ENCODE peak calls at places on chromosomes 4 and X, in four cellular contexts. U is WTC11, F is HepG2, H is K562. A is an unnamed sample.

GRCh38 chr4:22942920-22943559 is 250.3 kb downstream of the GBA3 start:
- DNase-seq in U (no peak), F (no peak), H (no peak), A (no peak)

GRCh38 chr4:77911091-77911490 is 48.5 kb downstream of the MRPL1 start:
- DNase-seq in U (no peak), F (no peak), H (no peak), A (no peak)

GRCh38 chr4:180462116-180462515 is 1781.1 kb upstream of the TENM3 start:
- DNase-seq in U (no peak), F (no peak), H (no peak), A (no peak)

GRCh38 chrX:28946846-28947245 is 359.6 kb downstream of the IL1RAPL1 start:
- DNase-seq in U (no peak), F (no peak), H (no peak), A (no peak)

GRCh38 chr4:143626134-143626859 is 74.2 kb downstream of the FREM3 start:
- DNase-seq in U (no peak), F (no peak), H (no peak), A (no peak)

GRCh38 chr4:112938461-112939058 is 110.9 kb upstream of the ANK2 start:
- DNase-seq in U (no peak), F (peak), H (peak), A (peak)

GRCh38 chrX:83934220-83934619 is 73.3 kb downstream of the CYLC1 start:
- DNase-seq in U (no peak), F (no peak), H (no peak), A (no peak)

GRCh38 chrX:129650183-129650689 is 4.5 kb downstream of the APLN start:
- DNase-seq in U (no peak), F (no peak), H (no peak), A (no peak)

GRCh38 chrX:33133320-33133719 is 78.0 kb downstream of the DMD start:
- DNase-seq in U (no peak), F (no peak), H (no peak), A (no peak)

GRCh38 chrX:85499400-85499799 is 119.9 kb upstream of the POF1B start:
- DNase-seq in U (no peak), F (no peak), H (no peak), A (no peak)
- TF ChIP-seq HMGXB4 in U (no peak), F (no peak), H (no peak), A (no peak)

GRCh38 chr4:35253331-35253730 is 991.0 kb downstream of the ARAP2 start:
- DNase-seq in U (no peak), F (no peak), H (no peak), A (no peak)

GRCh38 chr4:35252866-35253265 is 991.4 kb downstream of the ARAP2 start:
- DNase-seq in U (no peak), F (no peak), H (no peak), A (no peak)

GRCh38 chr4:35247047-35247446 is 997.3 kb downstream of the ARAP2 start:
- DNase-seq in U (no peak), F (no peak), H (no peak), A (no peak)

GRCh38 chr4:35252071-35252470 is 992.2 kb downstream of the ARAP2 start:
- DNase-seq in U (no peak), F (no peak), H (no peak), A (no peak)

GRCh38 chr4:35250771-35251170 is 993.5 kb downstream of the ARAP2 start:
- DNase-seq in U (no peak), F (no peak), H (no peak), A (no peak)
- TF ChIP-seq HMGXB4 in U (no peak), F (no peak), H (no peak), A (no peak)

DNA sequence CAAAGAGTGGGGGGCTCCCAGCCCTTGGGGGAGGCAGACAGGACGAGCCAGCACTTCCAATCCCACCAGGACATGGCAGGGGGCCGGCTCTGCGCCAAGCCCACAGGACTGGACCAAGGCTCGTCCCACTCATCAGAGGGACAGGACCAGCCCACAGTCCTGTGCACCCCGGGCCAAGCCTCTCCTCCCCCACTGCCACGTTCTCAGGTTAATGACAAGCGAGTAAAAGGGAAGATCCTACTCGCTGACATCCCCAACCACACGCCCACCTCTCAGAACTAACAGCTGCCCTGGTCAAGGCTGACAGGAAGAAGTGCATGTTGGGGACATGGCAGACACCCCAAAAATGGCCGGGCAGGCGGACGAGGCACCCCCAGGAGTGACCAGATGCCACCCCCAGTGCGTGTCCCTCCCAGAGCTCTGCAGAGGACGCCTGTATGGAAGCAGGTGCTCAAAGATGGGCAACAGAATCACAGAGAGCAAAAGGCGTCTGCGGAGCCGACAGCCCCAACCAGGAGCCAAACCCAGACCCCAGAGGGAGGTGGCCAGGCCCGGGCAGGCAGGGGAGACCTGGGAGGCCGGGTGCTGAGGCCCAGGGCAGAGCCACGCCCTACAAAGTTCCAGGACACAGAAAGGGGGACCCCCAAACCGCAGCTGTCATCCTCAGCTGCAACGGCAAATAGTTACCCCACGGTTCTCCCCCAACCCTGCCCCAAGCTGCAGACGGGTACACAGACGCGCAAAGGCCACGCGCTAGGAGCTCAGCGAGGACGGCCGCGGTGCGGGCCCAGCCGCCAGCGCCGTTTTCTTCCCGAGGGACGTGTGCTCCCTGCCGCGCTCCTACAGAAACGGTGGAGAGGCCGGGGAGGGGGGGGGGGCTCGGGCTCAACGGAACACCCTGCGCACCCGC is 1.8 kb downstream of the CTBP1 start:
- DNase-seq in U (peak), F (no peak), H (peak), A (no peak)
- TF ChIP-seq HMGXB4 in U (no peak), F (no peak), H (no peak), A (no peak)

GRCh38 chr4:7968262-7968896 is 28.7 kb upstream of the AFAP1 start:
- DNase-seq in U (no peak), F (no peak), H (no peak), A (no peak)

GRCh38 chr4:7971159-7971631 is 31.5 kb upstream of the AFAP1 start:
- DNase-seq in U (no peak), F (no peak), H (no peak), A (no peak)

GRCh38 chr4:7967501-7968261 is 28.0 kb upstream of the AFAP1 start:
- DNase-seq in U (no peak), F (no peak), H (no peak), A (no peak)

GRCh38 chr4:7971881-7972500 is 32.3 kb upstream of the AFAP1 start:
- DNase-seq in U (no peak), F (peak), H (no peak), A (no peak)

DNA sequence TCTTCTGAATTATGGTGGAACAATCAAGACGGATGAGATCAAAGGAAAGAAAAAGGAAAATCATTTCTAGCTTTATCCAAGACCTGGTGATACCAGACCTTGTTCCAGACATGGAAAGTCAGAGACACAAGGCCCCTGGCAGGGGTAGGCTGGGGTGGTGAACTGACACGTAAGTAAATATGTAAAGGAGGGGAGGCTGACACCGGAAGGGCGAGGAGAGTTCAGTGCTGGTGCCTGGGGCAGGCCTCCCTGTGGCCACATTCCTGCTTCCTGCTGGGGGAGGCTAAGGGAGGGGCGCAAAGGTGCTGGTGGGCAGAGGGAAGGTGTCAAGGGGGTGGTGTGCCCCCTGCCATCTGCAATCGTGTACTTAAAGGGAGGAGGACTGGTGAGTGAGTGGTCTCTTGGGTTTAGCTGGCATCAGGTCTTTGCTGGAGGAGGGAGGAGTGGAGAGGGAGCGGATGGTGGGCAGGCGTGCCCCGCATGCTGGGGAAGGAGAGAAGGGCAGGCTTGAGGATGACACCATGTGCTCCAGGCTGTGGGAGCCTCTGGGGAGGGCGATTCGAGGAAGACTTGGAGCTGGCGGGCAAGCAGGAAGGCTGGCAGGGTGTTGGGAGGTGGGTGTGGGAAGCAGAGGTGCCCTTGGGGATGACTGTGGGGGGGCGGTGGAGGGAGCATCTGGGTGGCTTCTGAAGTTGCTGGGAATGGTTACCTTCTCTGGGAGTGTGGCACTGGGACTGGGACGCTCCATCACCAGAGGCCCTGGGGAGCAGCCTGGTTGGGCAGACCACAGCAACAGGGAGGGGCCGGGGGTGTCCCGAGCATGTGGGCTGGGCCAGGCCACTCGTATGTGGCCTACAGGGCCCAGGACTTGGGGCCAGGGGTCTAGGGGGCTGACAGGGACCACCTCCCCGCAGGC is 30.6 kb upstream of the AFAP1 start:
- DNase-seq in U (no peak), F (peak), H (no peak), A (no peak)
- TF ChIP-seq HMGXB4 in U (no peak), F (no peak), H (no peak), A (no peak)

DNA sequence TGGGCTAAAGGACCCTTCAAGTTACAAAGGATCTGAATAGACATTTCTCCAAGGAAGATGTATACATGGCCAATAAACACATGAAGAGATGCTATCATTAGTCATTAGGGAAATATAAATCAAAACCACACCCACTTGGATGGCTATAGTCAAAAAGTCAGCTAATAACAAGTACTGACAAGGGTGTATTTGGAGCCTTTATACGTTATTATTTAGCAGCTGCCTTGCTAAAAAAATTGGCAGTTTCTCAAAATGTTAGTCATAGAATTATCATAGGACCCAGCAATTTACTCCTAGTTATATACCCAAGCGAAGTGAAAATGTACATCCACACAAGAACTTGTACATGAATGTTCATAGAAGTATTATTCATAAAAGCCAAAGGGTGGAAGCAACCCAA is 112.7 kb upstream of the DUSP21 start:
- DNase-seq in U (no peak), F (no peak), H (no peak), A (no peak)
- TF ChIP-seq HMGXB4 in U (no peak), F (no peak), H (no peak), A (no peak)

DNA sequence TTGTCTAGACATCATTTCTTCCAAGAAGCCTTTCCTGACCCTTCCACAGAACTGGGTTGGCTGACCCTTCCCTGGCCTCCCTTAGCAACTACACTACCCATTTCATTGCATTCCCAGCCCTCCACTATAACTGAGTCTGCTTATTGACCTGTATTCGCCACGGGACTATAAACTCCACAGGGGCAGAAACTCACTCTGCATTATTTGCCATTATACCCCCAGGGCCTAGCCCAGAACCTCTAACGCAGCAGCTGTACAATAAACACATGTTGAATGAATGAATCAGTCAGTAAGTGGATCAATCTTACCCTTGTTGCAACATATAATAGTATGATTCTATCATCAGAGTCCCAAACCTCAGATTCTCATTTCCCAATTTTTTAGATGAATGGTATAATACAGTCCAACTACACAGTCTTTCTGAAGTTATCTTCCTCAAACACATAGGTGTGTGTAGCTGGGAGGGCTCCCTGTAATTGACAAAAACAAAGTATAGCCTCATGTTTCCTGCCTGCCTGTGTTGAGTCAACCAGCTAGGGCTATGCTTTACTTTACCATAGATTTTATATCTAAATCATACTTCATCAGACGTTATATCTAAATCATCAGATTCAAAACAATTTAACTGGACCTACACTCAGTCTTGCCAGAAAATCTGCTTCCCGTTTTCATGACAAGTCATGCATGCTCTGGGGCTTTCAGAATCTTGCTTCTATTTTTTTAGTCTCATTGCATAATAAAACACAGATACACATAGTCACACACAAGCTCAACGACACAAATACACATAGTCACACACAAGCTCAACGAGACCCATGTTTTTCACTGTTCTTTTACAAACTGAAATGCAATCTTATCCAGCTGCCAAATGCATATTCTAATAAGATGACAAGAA is 209.2 kb downstream of the CHIC2 start:
- DNase-seq in U (no peak), F (no peak), H (no peak), A (no peak)
- TF ChIP-seq HMGXB4 in U (no peak), F (no peak), H (no peak), A (no peak)

GRCh38 chrX:118702741-118703140 is 24.7 kb upstream of the IL13RA1 start:
- DNase-seq in U (no peak), F (peak), H (no peak), A (no peak)
- TF ChIP-seq HMGXB4 in U (no peak), F (no peak), H (no peak), A (no peak)

GRCh38 chrX:56792270-56793111 is 63.4 kb downstream of the NBDY start:
- DNase-seq in U (no peak), F (no peak), H (no peak), A (no peak)
- TF ChIP-seq HMGXB4 in U (no peak), F (no peak), H (no peak), A (no peak)

GRCh38 chr4:153725070-153725810 is 34.6 kb downstream of the RNF175 start:
- DNase-seq in U (no peak), F (no peak), H (no peak), A (no peak)
- TF ChIP-seq HMGXB4 in U (no peak), F (no peak), H (no peak), A (no peak)

GRCh38 chr4:154740462-154740861 is 3.3 kb upstream of the LRAT start:
- DNase-seq in U (peak), F (no peak), H (no peak), A (no peak)

GRCh38 chr4:154741131-154741530 is 2.7 kb upstream of the LRAT start:
- DNase-seq in U (peak), F (no peak), H (no peak), A (no peak)

GRCh38 chr4:154736774-154737173 is 7.0 kb upstream of the LRAT start:
- DNase-seq in U (no peak), F (no peak), H (no peak), A (no peak)

GRCh38 chr4:154739111-154739510 is 4.7 kb upstream of the LRAT start:
- DNase-seq in U (no peak), F (no peak), H (no peak), A (no peak)

GRCh38 chr4:154738426-154738825 is 5.4 kb upstream of the LRAT start:
- DNase-seq in U (peak), F (no peak), H (no peak), A (no peak)
- TF ChIP-seq HMGXB4 in U (no peak), F (no peak), H (no peak), A (no peak)

A was measured in A549.